ENCODE peak calls at places on chromosomes 3 and 15, in seven cellular contexts. O, R, S, G, U, E and I are unnamed samples.

GRCh38 chr3:177427096-177427495 is 229.8 kb upstream of the TBL1XR1 start:
- DNase-seq in O (no peak), R (no peak), S (no peak), G (peak), U (no peak), E (peak), I (peak)

GRCh38 chr3:158935846-158936245 is 134.0 kb downstream of the MFSD1 start:
- DNase-seq in O (peak), R (no peak), S (no peak), G (no peak), U (no peak), E (no peak), I (no peak)

GRCh38 chr3:37540786-37541185 is 320.9 kb upstream of the CTDSPL start:
- DNase-seq in O (no peak), R (no peak), S (no peak), G (no peak), U (no peak), E (no peak), I (no peak)

GRCh38 chr3:119810018-119810435 is 28.1 kb downstream of the NR1I2 start:
- DNase-seq in O (peak), R (peak), S (peak), G (peak), U (peak), E (no peak), I (no peak)

GRCh38 chr3:89186446-89186845 is 79.0 kb downstream of the EPHA3 start:
- DNase-seq in O (no peak), R (no peak), S (no peak), G (no peak), U (no peak), E (no peak), I (no peak)

GRCh38 chr3:44555753-44556152 is 760 bp downstream of the ZKSCAN7 start:
- DNase-seq in O (peak), R (peak), S (no peak), G (no peak), U (peak), E (no peak), I (peak)

GRCh38 chr3:76369170-76369569 is 583.8 kb upstream of the ZNF717 start:
- DNase-seq in O (no peak), R (peak), S (no peak), G (no peak), U (peak), E (no peak), I (no peak)

GRCh38 chr3:32467333-32468070 is 35.1 kb downstream of the CMTM6 start:
- DNase-seq in O (peak), R (peak), S (peak), G (peak), U (peak), E (peak), I (peak)

DNA sequence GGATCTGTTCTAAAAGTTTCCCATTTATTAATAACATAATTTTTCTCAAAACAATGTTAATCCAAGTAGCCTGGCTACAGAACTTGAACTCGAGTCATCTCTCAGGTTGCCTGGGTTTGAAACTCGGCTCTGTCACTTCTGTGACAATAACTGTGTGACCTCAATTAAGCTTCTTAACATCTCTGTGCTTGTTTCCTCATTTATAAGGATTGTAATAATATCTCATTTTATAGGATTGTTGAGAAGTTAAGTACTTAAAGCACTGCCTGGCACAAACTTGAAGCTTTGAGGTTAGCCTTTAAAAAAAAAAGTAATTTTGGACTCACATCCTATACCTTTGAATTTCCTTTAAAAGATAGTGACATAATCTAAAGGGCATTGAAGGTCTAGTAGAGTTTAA is 3.4 kb downstream of the RAB5A start:
- DNase-seq in O (no peak), R (no peak), S (no peak), G (no peak), U (no peak), E (no peak), I (no peak)
- H2AFZ ChIP-seq in O (no peak), R (no peak), S (no peak), G (no peak), U (no peak), E (no peak), I (no peak)

GRCh38 chr3:15467227-15468181 is 40.1 kb downstream of the EAF1 start:
- DNase-seq in O (no peak), R (no peak), S (no peak), G (no peak), U (no peak), E (no peak), I (no peak)
- H2AFZ ChIP-seq in O (no peak), R (no peak), S (no peak), G (no peak), U (no peak), E (no peak), I (peak)

DNA sequence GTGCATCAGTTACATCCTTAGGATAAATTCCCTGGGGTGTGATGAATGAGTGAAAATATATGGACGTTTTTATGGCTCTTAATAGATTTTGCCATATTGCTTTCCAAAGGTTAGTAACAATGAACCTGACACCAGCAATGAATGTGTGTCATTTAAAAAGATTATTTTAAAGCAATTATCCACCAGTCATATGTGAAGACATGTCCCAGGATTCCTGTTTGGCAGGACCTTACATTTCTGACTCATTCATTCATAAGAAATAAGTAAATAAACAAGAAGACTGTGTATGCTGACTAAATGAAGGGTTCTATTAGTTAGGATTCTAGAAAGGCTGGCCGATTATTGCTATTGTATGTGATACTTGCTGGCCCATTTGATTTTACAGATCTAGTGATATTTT is 201.5 kb downstream of the SOX2 start:
- DNase-seq in O (peak), R (peak), S (no peak), G (no peak), U (no peak), E (no peak), I (no peak)
- H2AFZ ChIP-seq in O (no peak), R (no peak), S (no peak), G (no peak), U (no peak), E (no peak), I (no peak)

DNA sequence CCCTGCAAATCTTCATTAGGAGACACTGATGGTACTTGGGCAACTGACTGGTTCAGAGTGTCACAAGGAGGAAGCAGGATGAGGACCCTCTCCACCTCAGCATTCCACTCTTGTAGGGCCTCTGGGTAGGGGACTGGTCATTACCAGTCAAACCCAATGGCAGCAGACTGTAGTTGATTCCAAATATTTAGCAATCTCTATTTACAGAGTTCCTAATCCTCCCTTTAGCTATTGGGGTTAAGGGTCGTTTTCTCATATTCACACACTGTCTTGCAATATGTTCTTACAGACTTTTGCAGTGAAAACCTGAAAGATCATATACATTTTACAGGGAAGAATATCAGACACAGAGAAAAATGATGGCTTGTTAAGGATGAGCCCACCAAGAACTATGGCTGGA is 397.7 kb downstream of the GAP43 start:
- DNase-seq in O (no peak), R (no peak), S (no peak), G (no peak), U (no peak), E (no peak), I (no peak)
- H2AFZ ChIP-seq in O (no peak), R (no peak), S (no peak), G (no peak), U (no peak), E (no peak), I (no peak)

DNA sequence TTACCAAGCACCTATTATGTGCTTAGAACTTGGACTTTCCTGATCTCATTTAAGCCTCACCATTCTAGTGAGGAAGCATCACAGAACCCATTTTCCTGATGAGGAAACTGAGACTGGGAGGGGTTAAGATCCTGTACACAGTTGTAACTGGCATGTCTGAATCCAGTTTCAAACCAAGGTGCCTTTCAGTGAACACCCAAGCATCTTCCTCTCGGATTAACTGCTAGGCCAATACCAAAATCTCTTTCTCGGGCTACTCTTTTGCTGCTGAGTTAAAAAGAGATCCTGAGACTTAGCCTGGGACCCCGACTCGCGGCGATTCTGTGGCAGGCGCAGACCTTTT is 578 bp upstream of the CEMIP start:
- DNase-seq in O (no peak), R (no peak), S (peak), G (no peak), U (no peak), E (no peak), I (no peak)
- H2AFZ ChIP-seq in O (peak), R (no peak), S (no peak), G (peak), U (peak), E (no peak), I (no peak)

DNA sequence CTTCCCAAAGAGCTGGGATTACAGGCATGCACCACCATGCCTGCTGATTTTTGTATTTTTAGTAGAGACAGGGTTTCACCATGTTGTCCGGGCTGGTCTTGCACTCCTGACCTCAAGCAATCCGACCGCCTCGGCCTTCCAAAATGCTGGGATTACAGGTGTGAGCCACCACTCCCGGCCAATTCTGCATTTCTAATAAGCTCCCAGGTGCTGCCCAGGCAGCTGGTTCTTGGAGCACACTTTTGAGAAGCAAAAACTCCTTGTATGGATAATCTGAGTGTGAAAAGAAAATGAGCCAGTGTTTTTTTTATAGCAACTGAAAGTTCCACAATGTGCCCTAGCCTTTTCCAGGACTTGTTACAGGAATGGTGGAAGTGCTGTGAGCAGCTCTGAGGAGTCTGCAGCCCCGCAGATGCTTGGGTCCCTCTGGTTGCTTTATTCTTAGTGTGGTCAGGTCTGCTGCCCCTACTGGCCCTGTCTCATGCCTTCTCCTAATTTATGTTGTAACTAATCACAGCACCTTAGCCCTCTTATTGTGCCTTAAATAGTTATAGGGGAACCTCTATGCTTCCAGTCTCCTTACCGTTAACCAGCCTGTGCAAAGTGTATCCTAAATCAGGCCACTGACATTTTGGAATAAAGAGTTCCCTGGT is 13.5 kb upstream of the KCNAB1 start:
- DNase-seq in O (no peak), R (no peak), S (no peak), G (no peak), U (no peak), E (no peak), I (no peak)
- H2AFZ ChIP-seq in O (no peak), R (no peak), S (no peak), G (no peak), U (no peak), E (no peak), I (no peak)

GRCh38 chr3:171094411-171094810 is 67.9 kb upstream of the SLC2A2 start:
- DNase-seq in O (no peak), R (no peak), S (no peak), G (no peak), U (no peak), E (no peak), I (no peak)
- H2AFZ ChIP-seq in O (no peak), R (no peak), S (no peak), G (no peak), U (no peak), E (no peak), I (no peak)